ENCODE peak calls at places on chromosome 1, in six cellular contexts. Q, L, U, J, B and K are unnamed samples.

GRCh38 chr1:6259491-6260362 is 1.2 kb downstream of the GPR153 start:
- DNase-seq in U (peak; percentile 92), B (peak; percentile 79), J (peak; percentile 91), L (peak; percentile 87), Q (peak; percentile 91), K (peak; percentile 94)

GRCh38 chr1:44688760-44689446 is 14.4 kb downstream of the ARMH1 start:
- DNase-seq in J (peak; percentile 54), B (peak; percentile 69), L (no peak), Q (peak; percentile 20), U (no peak), K (no peak)

GRCh38 chr1:230289350-230289644 is 136.8 kb downstream of the PGBD5 start:
- DNase-seq in B (no peak), L (no peak), J (no peak), Q (no peak), U (no peak), K (peak; percentile 21)

GRCh38 chr1:19003371-19004290 is 47.2 kb upstream of the IFFO2 start:
- DNase-seq in J (no peak), U (no peak), L (no peak), Q (no peak), B (no peak), K (no peak)

GRCh38 chr1:115088871-115089442 is 346 bp downstream of the TSPAN2 start:
- DNase-seq in Q (no peak), U (no peak), L (no peak), J (no peak), B (no peak), K (no peak)

GRCh38 chr1:151501474-151501873 is 9.7 kb upstream of the CGN start:
- DNase-seq in L (no peak), Q (no peak), B (no peak), U (no peak), J (no peak), K (no peak)

GRCh38 chr1:36924282-36924791 is 110.0 kb downstream of the GRIK3 start:
- DNase-seq in Q (no peak), B (no peak), J (peak; percentile 25), L (peak; percentile 42), U (peak; percentile 74), K (no peak)

GRCh38 chr1:206772228-206773002 is at the start of gene IL10:
- DNase-seq in J (no peak), L (peak; percentile 24), U (no peak), B (peak; percentile 53), Q (no peak), K (no peak)

GRCh38 chr1:19157653-19158052 is 52.4 kb downstream of the UBR4 start:
- DNase-seq in J (no peak), Q (no peak), B (no peak), L (no peak), U (no peak), K (no peak)

GRCh38 chr1:78005755-78006154 is 1.0 kb downstream of the DNAJB4 start:
- DNase-seq in U (no peak), B (no peak), Q (no peak), L (no peak), J (no peak), K (no peak)

GRCh38 chr1:58727363-58727762 is 27.5 kb upstream of the MYSM1 start:
- DNase-seq in Q (no peak), L (no peak), B (no peak), U (no peak), J (no peak), K (no peak)
- H3K27ac ChIP-seq in Q (no peak overlapping the region), L (no peak overlapping the region), B (no peak overlapping the region), U (no peak overlapping the region), J (no peak overlapping the region), K (no peak overlapping the region)

GRCh38 chr1:181092056-181092455 is 3.6 kb downstream of the IER5 start:
- DNase-seq in B (no peak), U (no peak), J (no peak), L (no peak), Q (no peak), K (no peak)
- H3K4me3 ChIP-seq in B (no peak overlapping the region), U (no peak overlapping the region), J (no peak overlapping the region), L (peak overlapping the region; percentile 81), Q (no peak overlapping the region), K (peak overlapping the region; percentile 88)

GRCh38 chr1:209363112-209363511 is 220.4 kb upstream of the CAMK1G start:
- DNase-seq in U (no peak), L (no peak), B (no peak), J (no peak), Q (no peak), K (no peak)
- H3K36me3 ChIP-seq in U (no peaks in the 10 kb centered on the region), L (no peaks in the 10 kb centered on the region), B (no peaks in the 10 kb centered on the region), J (no peaks in the 10 kb centered on the region), Q (no peaks in the 10 kb centered on the region), K (no peaks in the 10 kb centered on the region)

GRCh38 chr1:99648107-99648506 is 2.2 kb downstream of the PALMD start:
- DNase-seq in Q (no peak), U (peak; percentile 75), B (peak; percentile 23), L (peak; percentile 73), J (no peak), K (peak; percentile 57)
- H3K27ac ChIP-seq in Q (peak overlapping the region; percentile 78), U (no peak overlapping the region), B (peak overlapping the region; percentile 63), L (peak overlapping the region; percentile 95), J (no peak overlapping the region), K (peak overlapping the region; percentile 85)

GRCh38 chr1:15705184-15705566 is 21.1 kb downstream of the PLEKHM2 start:
- DNase-seq in B (no peak), U (no peak), L (no peak), J (no peak), Q (no peak), K (no peak)

GRCh38 chr1:15702722-15703550 is 18.8 kb downstream of the PLEKHM2 start:
- DNase-seq in L (no peak), J (peak; percentile 49), Q (peak; percentile 37), U (peak; percentile 82), B (peak; percentile 47), K (no peak)

GRCh38 chr1:15701784-15702183 is 17.7 kb downstream of the PLEKHM2 start:
- DNase-seq in J (no peak), U (no peak), Q (no peak), B (no peak), L (no peak), K (no peak)

GRCh38 chr1:15704526-15705183 is 20.5 kb downstream of the PLEKHM2 start:
- DNase-seq in B (no peak), L (no peak), Q (peak; percentile 40), U (no peak), J (peak; percentile 68), K (no peak)

GRCh38 chr1:15703562-15703961 is 19.4 kb downstream of the PLEKHM2 start:
- DNase-seq in B (peak; percentile 81), J (peak; percentile 86), U (peak; percentile 94), Q (peak; percentile 86), L (peak; percentile 74), K (peak; percentile 80)
- H3K4me3 ChIP-seq in B (no peak overlapping the region), J (peak overlapping the region; percentile 11), U (no peak overlapping the region), Q (no peak overlapping the region), L (peak overlapping the region; percentile 41), K (no peak overlapping the region)

GRCh38 chr1:11067716-11068495 is 8.1 kb upstream of the SRM start:
- DNase-seq in B (no peak), U (peak; percentile 45), L (no peak), J (no peak), Q (no peak), K (peak; percentile 46)

GRCh38 chr1:11065796-11066195 is 6.0 kb upstream of the SRM start:
- DNase-seq in Q (no peak), U (no peak), J (no peak), L (no peak), B (no peak), K (no peak)

GRCh38 chr1:11069233-11069950 is 9.6 kb upstream of the SRM start:
- DNase-seq in L (no peak), U (peak; percentile 31), J (no peak), B (no peak), Q (no peak), K (peak; percentile 36)

GRCh38 chr1:11070876-11071275 is 11.1 kb upstream of the SRM start:
- DNase-seq in L (no peak), J (no peak), U (peak; percentile 73), B (no peak), Q (no peak), K (peak; percentile 35)

DNA sequence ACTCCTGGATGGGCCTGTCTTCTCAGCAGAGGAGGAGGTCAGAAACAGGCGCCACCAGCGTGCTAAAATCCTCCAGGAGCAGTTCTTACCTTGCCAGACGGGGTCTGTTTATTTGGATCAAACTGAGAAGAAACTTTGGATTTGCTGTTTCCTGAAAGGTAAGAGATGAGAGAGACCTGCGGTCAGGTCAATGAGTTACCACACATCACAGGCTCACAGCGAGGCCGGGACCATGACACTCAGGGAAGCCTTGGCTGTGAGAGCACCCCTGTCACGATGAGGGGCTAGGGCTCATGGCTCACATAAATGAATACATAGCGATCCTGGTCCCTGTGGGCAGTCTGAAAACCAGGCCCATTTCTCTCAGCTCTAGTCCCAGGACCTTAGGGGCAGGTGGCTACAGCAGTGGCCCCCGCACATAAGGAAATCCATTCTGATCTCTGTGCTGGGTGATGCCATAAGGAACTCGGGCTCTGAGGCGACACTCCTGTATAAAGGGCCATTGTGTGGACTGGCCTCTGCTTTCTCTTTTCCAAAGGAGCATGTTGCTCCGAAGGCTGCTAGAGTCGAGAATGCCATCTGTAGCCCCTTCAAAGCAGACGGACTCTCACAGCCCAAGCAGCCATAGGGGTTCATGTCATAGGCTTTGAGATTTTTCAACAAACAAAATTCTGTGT is 8.9 kb upstream of the SRM start:
- DNase-seq in J (no peak), L (no peak), B (no peak), U (peak; percentile 26), Q (no peak), K (peak; percentile 34)
- H3K36me3 ChIP-seq in J (no peaks in the 10 kb centered on the region), L (peaks cover 91% of the 10 kb centered on the region), B (peaks cover 83% of the 10 kb centered on the region), U (no peaks in the 10 kb centered on the region), Q (no peaks in the 10 kb centered on the region), K (peaks cover 81% of the 10 kb centered on the region)

GRCh38 chr1:87129038-87129437 is 199.6 kb upstream of the LMO4 start:
- DNase-seq in B (no peak), Q (no peak), L (no peak), J (no peak), U (no peak), K (no peak)
- H3K27ac ChIP-seq in B (no peak overlapping the region), Q (peak overlapping the region; percentile 53), L (peak overlapping the region; percentile 72), J (no peak overlapping the region), U (no peak overlapping the region), K (no peak overlapping the region)